ENCODE peak calls at places on chromosomes 6 and 20, in nine cellular contexts. One of them, this sample, is unnamed. For H3K4me1 and H3K36me3, the result is how much of the 10 kb centered on the place peaks cover.

GRCh38 chr6:36724514-36725385 is 27.1 kb downstream of the RAB44 start:
- DNase-seq in iPS DF 6.9: peak
- DNase-seq in CD8-positive, alpha-beta memory T cell: peak
- DNase-seq in keratinocyte: no peak
- DNase-seq in neuronal stem cell: no peak
- DNase-seq in MM.1S: peak
- DNase-seq in Peyer's patch: peak
- DNase-seq in small intestine: peak
- DNase-seq in thyroid gland: peak
- DNase-seq in this sample: peak

GRCh38 chr6:37353761-37354525 is at the start of gene RNF8:
- DNase-seq in neuronal stem cell: peak
- DNase-seq in CD8-positive, alpha-beta memory T cell: peak
- DNase-seq in thyroid gland: peak
- DNase-seq in Peyer's patch: peak
- DNase-seq in keratinocyte: peak
- DNase-seq in MM.1S: peak
- DNase-seq in iPS DF 6.9: peak
- DNase-seq in small intestine: peak
- DNase-seq in this sample: peak

GRCh38 chr6:53347250-53347920 is 1.4 kb downstream of the ELOVL5 start:
- DNase-seq in thyroid gland: peak
- DNase-seq in neuronal stem cell: peak
- DNase-seq in small intestine: peak
- DNase-seq in iPS DF 6.9: no peak
- DNase-seq in Peyer's patch: no peak
- DNase-seq in keratinocyte: no peak
- DNase-seq in CD8-positive, alpha-beta memory T cell: no peak
- DNase-seq in MM.1S: peak
- DNase-seq in this sample: no peak

GRCh38 chr20:20823469-20823868 is 111.0 kb upstream of the RALGAPA2 start:
- DNase-seq in MM.1S: no peak
- DNase-seq in small intestine: no peak
- DNase-seq in CD8-positive, alpha-beta memory T cell: no peak
- DNase-seq in keratinocyte: no peak
- DNase-seq in neuronal stem cell: no peak
- DNase-seq in Peyer's patch: no peak
- DNase-seq in thyroid gland: no peak
- DNase-seq in iPS DF 6.9: no peak
- DNase-seq in this sample: no peak

GRCh38 chr6:158061361-158061708 is 79.7 kb downstream of the SYNJ2 start:
- DNase-seq in MM.1S: no peak
- DNase-seq in Peyer's patch: no peak
- DNase-seq in neuronal stem cell: no peak
- DNase-seq in small intestine: no peak
- DNase-seq in CD8-positive, alpha-beta memory T cell: no peak
- DNase-seq in iPS DF 6.9: no peak
- DNase-seq in thyroid gland: no peak
- DNase-seq in keratinocyte: no peak
- DNase-seq in this sample: no peak

GRCh38 chr6:126721581-126722145 is 381.7 kb downstream of the CENPW start:
- DNase-seq in keratinocyte: peak
- DNase-seq in Peyer's patch: no peak
- DNase-seq in iPS DF 6.9: no peak
- DNase-seq in thyroid gland: no peak
- DNase-seq in MM.1S: no peak
- DNase-seq in neuronal stem cell: no peak
- DNase-seq in small intestine: no peak
- DNase-seq in CD8-positive, alpha-beta memory T cell: no peak
- DNase-seq in this sample: no peak

GRCh38 chr6:136424901-136425300 is 125.3 kb downstream of the MAP7 start:
- DNase-seq in iPS DF 6.9: no peak
- DNase-seq in neuronal stem cell: no peak
- DNase-seq in small intestine: no peak
- DNase-seq in thyroid gland: no peak
- DNase-seq in MM.1S: no peak
- DNase-seq in Peyer's patch: no peak
- DNase-seq in keratinocyte: no peak
- DNase-seq in CD8-positive, alpha-beta memory T cell: no peak
- DNase-seq in this sample: no peak

GRCh38 chr6:27770724-27771123 is 141.5 kb downstream of the OR2B2 start:
- DNase-seq in MM.1S: no peak
- DNase-seq in CD8-positive, alpha-beta memory T cell: no peak
- DNase-seq in keratinocyte: no peak
- DNase-seq in Peyer's patch: no peak
- DNase-seq in iPS DF 6.9: no peak
- DNase-seq in thyroid gland: no peak
- DNase-seq in neuronal stem cell: no peak
- DNase-seq in small intestine: no peak
- DNase-seq in this sample: no peak

GRCh38 chr20:21365771-21366170 is 31.6 kb downstream of the NKX2-4 start:
- DNase-seq in MM.1S: no peak
- DNase-seq in small intestine: no peak
- DNase-seq in keratinocyte: no peak
- DNase-seq in thyroid gland: no peak
- DNase-seq in Peyer's patch: no peak
- DNase-seq in CD8-positive, alpha-beta memory T cell: no peak
- DNase-seq in neuronal stem cell: no peak
- DNase-seq in iPS DF 6.9: no peak
- DNase-seq in this sample: no peak

GRCh38 chr6:25392372-25392771 is 113.2 kb downstream of the CARMIL1 start:
- DNase-seq in keratinocyte: no peak
- DNase-seq in iPS DF 6.9: no peak
- DNase-seq in thyroid gland: no peak
- DNase-seq in Peyer's patch: no peak
- DNase-seq in small intestine: no peak
- DNase-seq in CD8-positive, alpha-beta memory T cell: no peak
- DNase-seq in MM.1S: no peak
- DNase-seq in neuronal stem cell: no peak
- DNase-seq in this sample: no peak

GRCh38 chr20:63530788-63531160 is 6.4 kb downstream of the PTK6 start:
- DNase-seq in iPS DF 6.9: no peak
- DNase-seq in neuronal stem cell: no peak
- DNase-seq in CD8-positive, alpha-beta memory T cell: no peak
- DNase-seq in Peyer's patch: peak
- DNase-seq in keratinocyte: no peak
- DNase-seq in MM.1S: no peak
- DNase-seq in small intestine: peak
- DNase-seq in thyroid gland: no peak
- DNase-seq in this sample: no peak

GRCh38 chr6:11852061-11852619 is 73.5 kb upstream of the ADTRP start:
- DNase-seq in MM.1S: no peak
- DNase-seq in CD8-positive, alpha-beta memory T cell: no peak
- DNase-seq in small intestine: no peak
- DNase-seq in Peyer's patch: no peak
- DNase-seq in thyroid gland: no peak
- DNase-seq in neuronal stem cell: peak
- DNase-seq in iPS DF 6.9: no peak
- DNase-seq in keratinocyte: no peak
- DNase-seq in this sample: no peak

GRCh38 chr6:97697450-97697849 is 414.4 kb upstream of the MMS22L start:
- DNase-seq in neuronal stem cell: no peak
- DNase-seq in MM.1S: no peak
- DNase-seq in Peyer's patch: no peak
- DNase-seq in small intestine: no peak
- DNase-seq in keratinocyte: no peak
- DNase-seq in iPS DF 6.9: no peak
- DNase-seq in CD8-positive, alpha-beta memory T cell: no peak
- DNase-seq in thyroid gland: no peak
- DNase-seq in this sample: no peak

DNA sequence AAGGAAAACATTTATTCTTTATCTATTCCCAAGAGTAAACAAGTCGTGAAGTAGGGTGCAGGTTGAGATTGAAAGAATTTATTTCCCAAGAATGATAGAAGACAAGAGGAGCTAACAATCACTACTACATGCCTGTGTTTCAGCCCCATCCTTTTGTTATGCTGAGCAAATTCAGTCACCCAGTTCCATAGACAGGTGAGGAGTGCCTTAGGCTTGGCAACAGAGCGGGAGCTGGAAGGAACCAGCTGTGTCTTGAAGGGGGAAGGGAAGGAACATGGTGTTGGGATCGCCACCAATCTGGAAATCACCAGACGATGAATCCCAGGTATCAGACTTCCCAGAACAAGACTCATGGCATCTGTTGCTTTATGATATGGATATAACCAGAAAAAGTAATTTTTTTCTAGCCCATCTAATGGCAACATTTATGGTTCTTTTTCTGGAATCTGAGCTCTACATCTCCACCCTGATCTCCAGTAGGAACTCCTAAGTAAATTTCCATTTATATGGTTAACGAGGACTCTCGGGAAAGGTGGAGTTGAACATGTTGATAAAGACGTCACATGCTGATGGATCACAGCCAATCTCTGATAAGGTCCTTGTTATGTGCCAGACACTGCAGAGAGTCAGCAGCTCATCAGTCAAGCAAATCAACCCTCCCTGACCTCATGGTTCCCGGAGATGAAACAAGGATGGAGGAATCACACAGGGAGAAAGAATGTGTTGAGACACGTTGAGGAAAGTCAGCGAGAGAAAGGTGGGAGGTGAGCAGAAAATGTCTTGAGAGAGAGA is 344.9 kb downstream of the SMOC2 start:
- DNase-seq in CD8-positive, alpha-beta memory T cell: no peak
- DNase-seq in keratinocyte: no peak
- DNase-seq in thyroid gland: no peak
- DNase-seq in neuronal stem cell: no peak
- DNase-seq in MM.1S: no peak
- DNase-seq in iPS DF 6.9: no peak
- DNase-seq in small intestine: peak
- DNase-seq in Peyer's patch: no peak
- DNase-seq in this sample: no peak
- H3K4me1 ChIP-seq in CD8-positive, alpha-beta memory T cell: under half
- H3K4me1 ChIP-seq in keratinocyte: under half
- H3K4me1 ChIP-seq in thyroid gland: under half
- H3K4me1 ChIP-seq in neuronal stem cell: under half
- H3K4me1 ChIP-seq in MM.1S: under half
- H3K4me1 ChIP-seq in iPS DF 6.9: under half
- H3K4me1 ChIP-seq in small intestine: under half
- H3K4me1 ChIP-seq in Peyer's patch: under half
- H3K4me1 ChIP-seq in this sample: under half

GRCh38 chr20:47231382-47232042 is 125.0 kb downstream of the ZMYND8 start:
- DNase-seq in small intestine: no peak
- DNase-seq in CD8-positive, alpha-beta memory T cell: no peak
- DNase-seq in iPS DF 6.9: no peak
- DNase-seq in Peyer's patch: no peak
- DNase-seq in neuronal stem cell: no peak
- DNase-seq in MM.1S: no peak
- DNase-seq in thyroid gland: no peak
- DNase-seq in keratinocyte: no peak
- DNase-seq in this sample: no peak
- H3K36me3 ChIP-seq in small intestine: under half
- H3K36me3 ChIP-seq in CD8-positive, alpha-beta memory T cell: half or more
- H3K36me3 ChIP-seq in iPS DF 6.9: under half
- H3K36me3 ChIP-seq in Peyer's patch: under half
- H3K36me3 ChIP-seq in neuronal stem cell: half or more
- H3K36me3 ChIP-seq in MM.1S: under half
- H3K36me3 ChIP-seq in thyroid gland: under half
- H3K36me3 ChIP-seq in keratinocyte: under half
- H3K36me3 ChIP-seq in this sample: half or more

GRCh38 chr6:82013561-82014275 is 233.8 kb downstream of the IBTK start:
- DNase-seq in Peyer's patch: no peak
- DNase-seq in small intestine: no peak
- DNase-seq in CD8-positive, alpha-beta memory T cell: no peak
- DNase-seq in neuronal stem cell: no peak
- DNase-seq in MM.1S: no peak
- DNase-seq in keratinocyte: no peak
- DNase-seq in iPS DF 6.9: no peak
- DNase-seq in thyroid gland: no peak
- DNase-seq in this sample: no peak
- H3K27ac ChIP-seq in Peyer's patch: no peak
- H3K27ac ChIP-seq in small intestine: no peak
- H3K27ac ChIP-seq in CD8-positive, alpha-beta memory T cell: no peak
- H3K27ac ChIP-seq in neuronal stem cell: no peak
- H3K27ac ChIP-seq in MM.1S: no peak
- H3K27ac ChIP-seq in keratinocyte: peak
- H3K27ac ChIP-seq in iPS DF 6.9: no peak
- H3K27ac ChIP-seq in thyroid gland: peak
- H3K27ac ChIP-seq in this sample: peak

GRCh38 chr20:19821605-19822004 is 63.5 kb downstream of the RIN2 start:
- DNase-seq in thyroid gland: no peak
- DNase-seq in neuronal stem cell: no peak
- DNase-seq in MM.1S: peak
- DNase-seq in small intestine: no peak
- DNase-seq in keratinocyte: no peak
- DNase-seq in Peyer's patch: no peak
- DNase-seq in iPS DF 6.9: no peak
- DNase-seq in CD8-positive, alpha-beta memory T cell: no peak
- DNase-seq in this sample: no peak
- H3K4me1 ChIP-seq in thyroid gland: under half
- H3K4me1 ChIP-seq in neuronal stem cell: under half
- H3K4me1 ChIP-seq in MM.1S: under half
- H3K4me1 ChIP-seq in small intestine: under half
- H3K4me1 ChIP-seq in keratinocyte: under half
- H3K4me1 ChIP-seq in Peyer's patch: under half
- H3K4me1 ChIP-seq in iPS DF 6.9: under half
- H3K4me1 ChIP-seq in CD8-positive, alpha-beta memory T cell: under half
- H3K4me1 ChIP-seq in this sample: under half

This sample was measured in psoas muscle.